ENCODE peak calls at places on chromosome 6, in nine cellular contexts. B is SK-N-SH treated with all-trans-retinoic acid at 6 μM for 48 hours; G is activated naive CD4-positive, alpha-beta T cell treated with anti-CD3 and anti-CD28 coated beads, Interleukin-2, amount 50 U/mL, for 72 hours; R is CD8-positive, alpha-beta T cell; C is Right ventricle myocardium superior; T is aorta; O is HepG2; E is left lobe of liver; W is psoas muscle. Q is an unnamed sample.

GRCh38 chr6:152301021-152301805 is 335.9 kb downstream of the SYNE1 start:
- ATAC-seq in C (peak), G (peak), O (peak), R (peak), T (peak), B (no peak), W (no peak), E (peak), Q (peak)

GRCh38 chr6:13338038-13338437 is 9.7 kb upstream of the TBC1D7 start:
- ATAC-seq in B (no peak), R (no peak), W (no peak), T (no peak), O (no peak), C (no peak), E (no peak), G (no peak), Q (no peak)

GRCh38 chr6:132392792-132393191 is 8.5 kb downstream of the MOXD1 start:
- ATAC-seq in W (no peak), R (no peak), T (no peak), C (no peak), G (no peak), B (peak), O (peak), E (peak), Q (no peak)

GRCh38 chr6:7157752-7158616 is 50.2 kb downstream of the RREB1 start:
- ATAC-seq in W (no peak), T (peak), O (peak), R (no peak), C (no peak), G (no peak), B (peak), E (peak), Q (no peak)

GRCh38 chr6:106525111-106525884 is 104.0 kb downstream of the RTN4IP1 start:
- ATAC-seq in T (no peak), C (no peak), G (peak), O (no peak), R (peak), W (no peak), E (peak), B (peak), Q (peak)

GRCh38 chr6:2695464-2696095 is 55.1 kb downstream of the MYLK4 start:
- ATAC-seq in W (peak), T (no peak), R (no peak), B (peak), O (peak), C (peak), G (no peak), E (peak), Q (no peak)

GRCh38 chr6:41527721-41528408 is 18.3 kb upstream of the FOXP4 start:
- ATAC-seq in E (no peak), G (no peak), O (peak), B (no peak), T (peak), C (no peak), W (no peak), R (no peak), Q (no peak)

GRCh38 chr6:34615574-34616229 is 59.6 kb upstream of the SPDEF start:
- ATAC-seq in T (no peak), R (no peak), B (no peak), E (no peak), W (no peak), G (peak), O (no peak), C (no peak), Q (peak)

GRCh38 chr6:74645108-74645849 is 560.6 kb downstream of the COL12A1 start:
- ATAC-seq in W (no peak), C (no peak), E (no peak), G (no peak), T (no peak), O (no peak), B (no peak), R (no peak), Q (no peak)

GRCh38 chr6:135159531-135159930 is 21.6 kb upstream of the MYB start:
- ATAC-seq in R (no peak), C (no peak), E (no peak), W (no peak), T (no peak), G (peak), B (no peak), O (no peak), Q (peak)

GRCh38 chr6:133921249-133921859 is 31.7 kb upstream of the TBPL1 start:
- ATAC-seq in T (peak), E (peak), B (peak), G (peak), R (peak), W (peak), O (peak), C (peak), Q (peak)

GRCh38 chr6:106488494-106489369 is 128.2 kb downstream of the CRYBG1 start:
- ATAC-seq in O (no peak), W (no peak), B (no peak), C (no peak), E (no peak), T (no peak), R (no peak), G (no peak), Q (no peak)

GRCh38 chr6:139154885-139155547 is 20.1 kb downstream of the HECA start:
- ATAC-seq in B (no peak), O (no peak), T (no peak), E (no peak), C (no peak), R (no peak), G (peak), W (no peak), Q (peak)

GRCh38 chr6:131952886-131953509 is 1.8 kb upstream of the CCN2 start:
- ATAC-seq in G (no peak), T (no peak), B (no peak), E (no peak), W (no peak), O (no peak), C (no peak), R (no peak), Q (no peak)

GRCh38 chr6:157264701-157265100 is 58.6 kb downstream of the TMEM242 start:
- ATAC-seq in W (no peak), O (no peak), B (no peak), T (no peak), R (no peak), G (no peak), C (no peak), E (peak), Q (no peak)

GRCh38 chr6:104324305-104324704 is 535.4 kb downstream of the HACE1 start:
- ATAC-seq in W (no peak), G (no peak), C (no peak), T (no peak), R (no peak), B (no peak), O (no peak), E (no peak), Q (no peak)

GRCh38 chr6:138456393-138456775 is 42.9 kb downstream of the NHSL1 start:
- ATAC-seq in T (no peak), B (no peak), E (no peak), R (no peak), W (no peak), C (no peak), O (no peak), G (no peak), Q (no peak)

GRCh38 chr6:12516070-12516469 is 200.5 kb upstream of the PHACTR1 start:
- ATAC-seq in R (no peak), E (peak), G (no peak), T (no peak), W (no peak), O (peak), C (peak), B (peak), Q (no peak)

GRCh38 chr6:62570372-62570771 is 284.3 kb upstream of the KHDRBS2 start:
- ATAC-seq in B (no peak), W (no peak), R (no peak), T (no peak), E (no peak), G (no peak), C (no peak), O (no peak), Q (no peak)

GRCh38 chr6:139390447-139390846 is 16.0 kb upstream of the CITED2 start:
- ATAC-seq in R (no peak), W (peak), C (no peak), E (no peak), G (no peak), B (no peak), O (peak), T (no peak), Q (no peak)

GRCh38 chr6:2611092-2611491 is 139.6 kb downstream of the MYLK4 start:
- ATAC-seq in E (no peak), T (no peak), G (no peak), B (no peak), O (no peak), C (no peak), R (no peak), W (no peak), Q (no peak)

GRCh38 chr6:167892835-167893234 is 66.1 kb downstream of the AFDN start:
- ATAC-seq in R (no peak), E (no peak), C (no peak), W (no peak), T (no peak), O (no peak), B (no peak), G (no peak), Q (no peak)

GRCh38 chr6:118207947-118208346 is 300.9 kb downstream of the SLC35F1 start:
- ATAC-seq in C (no peak), O (no peak), W (no peak), B (no peak), E (no peak), T (no peak), R (no peak), G (no peak), Q (no peak)

GRCh38 chr6:108731229-108731565 is 117.0 kb upstream of the ARMC2 start:
- ATAC-seq in G (no peak), O (no peak), E (no peak), T (no peak), C (no peak), R (no peak), B (no peak), W (no peak), Q (no peak)

GRCh38 chr6:140436023-140436811 is 1061.8 kb upstream of the CITED2 start:
- ATAC-seq in C (no peak), B (peak), O (no peak), R (no peak), T (no peak), G (no peak), E (peak), W (no peak), Q (no peak)